ENCODE peak calls at places on chromosomes 2 and 18, in five cellular contexts. C is mesenchymal stem cell, R is IMR-90, B is neuronal stem cell, D is mesendoderm. G is an unnamed sample.

GRCh38 chr2:84846732-84847131 is 34.2 kb downstream of the TRABD2A start:
- DNase-seq in R (peak), D (no peak), C (peak), B (no peak), G (no peak)

GRCh38 chr2:109674894-109675534 is 60.9 kb downstream of the SOWAHC start:
- DNase-seq in D (no peak), C (no peak), R (no peak), B (no peak), G (no peak)

GRCh38 chr2:95062716-95063400 is 37.4 kb downstream of the MAL start:
- DNase-seq in D (peak), C (no peak), R (no peak), B (no peak), G (no peak)

GRCh38 chr2:66869076-66869475 is 434.2 kb downstream of the MEIS1 start:
- DNase-seq in C (peak), D (no peak), R (peak), B (no peak), G (no peak)

GRCh38 chr2:100895402-100895801 is 75.5 kb downstream of the NPAS2 start:
- DNase-seq in D (no peak), B (no peak), C (no peak), R (no peak), G (no peak)

GRCh38 chr2:71747573-71747972 is 294.2 kb downstream of the DYSF start:
- DNase-seq in R (no peak), B (no peak), C (no peak), D (peak), G (no peak)

GRCh38 chr2:182372661-182373060 is 54.2 kb downstream of the PDE1A start:
- DNase-seq in C (peak), B (no peak), R (peak), D (peak), G (no peak)

GRCh38 chr2:218228366-218229092 is 11.5 kb downstream of the ARPC2 start:
- DNase-seq in C (peak), D (no peak), R (peak), B (no peak), G (no peak)

GRCh38 chr2:157326683-157327082 is 1.1 kb upstream of the ERMN start:
- DNase-seq in C (no peak), B (no peak), R (no peak), D (no peak), G (no peak)

GRCh38 chr18:60506682-60507081 is 134.1 kb upstream of the MC4R start:
- DNase-seq in C (no peak), B (no peak), R (no peak), D (no peak), G (no peak)

GRCh38 chr2:15640291-15640711 is 48.6 kb downstream of the DDX1 start:
- DNase-seq in C (peak), R (peak), B (no peak), D (peak), G (no peak)

GRCh38 chr2:26325851-26326250 is 20.1 kb upstream of the SELENOI start:
- DNase-seq in R (peak), B (no peak), C (peak), D (no peak), G (no peak)

GRCh38 chr18:67463829-67464228 is 52.7 kb downstream of the DSEL start:
- DNase-seq in D (peak), R (no peak), C (no peak), B (no peak), G (no peak)

GRCh38 chr2:29110916-29111315 is 4.3 kb upstream of the CLIP4 start:
- DNase-seq in C (no peak), B (no peak), R (peak), D (no peak), G (no peak)

GRCh38 chr2:28621172-28622100 is 125.6 kb downstream of the PLB1 start:
- DNase-seq in B (peak), C (peak), R (peak), D (peak), G (no peak)

GRCh38 chr18:68992719-68993482 is 195.0 kb downstream of the CCDC102B start:
- DNase-seq in C (no peak), B (no peak), R (no peak), D (peak), G (no peak)

GRCh38 chr2:30561349-30561748 is 114.3 kb downstream of the LCLAT1 start:
- DNase-seq in C (no peak), R (no peak), B (no peak), D (no peak), G (no peak)

GRCh38 chr2:218881744-218882462 is 1.3 kb downstream of the WNT10A start:
- DNase-seq in D (no peak), C (no peak), B (no peak), R (no peak), G (no peak)

GRCh38 chr2:39013871-39014270 is 107.0 kb downstream of the SOS1 start:
- DNase-seq in C (no peak), B (no peak), R (no peak), D (no peak), G (no peak)

GRCh38 chr2:233034-233433 is 30.8 kb downstream of the SH3YL1 start:
- DNase-seq in C (no peak), D (peak), R (no peak), B (no peak), G (peak)

GRCh38 chr2:225379861-225380260 is 19.6 kb upstream of the NYAP2 start:
- DNase-seq in C (no peak), R (no peak), D (no peak), B (no peak), G (no peak)

GRCh38 chr18:46423226-46423805 is 233.7 kb downstream of the LOXHD1 start:
- DNase-seq in C (no peak), R (no peak), B (no peak), D (no peak), G (no peak)

GRCh38 chr2:69704446-69704845 is 37.5 kb upstream of the ANXA4 start:
- DNase-seq in B (no peak), R (no peak), D (no peak), C (no peak), G (no peak)

GRCh38 chr2:122886479-122887130 is 1131.2 kb downstream of the TSN start:
- DNase-seq in C (no peak), R (no peak), B (no peak), D (peak), G (no peak)

GRCh38 chr2:9074930-9075329 is 71.4 kb upstream of the MBOAT2 start:
- DNase-seq in C (no peak), B (no peak), R (no peak), D (peak), G (peak)

GRCh38 chr2:5474716-5475115 is 217.5 kb upstream of the SOX11 start:
- DNase-seq in C (no peak), R (no peak), D (no peak), B (no peak), G (no peak)

GRCh38 chr2:72765997-72766609 is 59.7 kb downstream of the EXOC6B start:
- DNase-seq in B (no peak), R (no peak), C (no peak), D (no peak), G (no peak)

GRCh38 chr2:38978504-38978903 is 88.8 kb downstream of the ARHGEF33 start:
- DNase-seq in C (no peak), B (no peak), D (peak), R (no peak), G (no peak)

GRCh38 chr18:79927597-79928562 is 23.6 kb downstream of the SLC66A2 start:
- DNase-seq in R (no peak), D (no peak), B (no peak), C (no peak), G (peak)

GRCh38 chr2:224658776-224659175 is 57.4 kb downstream of the CCDC195 start:
- DNase-seq in B (no peak), D (no peak), C (no peak), R (no peak), G (no peak)

GRCh38 chr18:23688528-23688927 is 725 bp upstream of the LAMA3 start:
- DNase-seq in B (no peak), D (no peak), R (no peak), C (no peak), G (no peak)

GRCh38 chr2:139045524-139045923 is 265.3 kb upstream of the NXPH2 start:
- DNase-seq in B (no peak), C (no peak), R (no peak), D (peak), G (no peak)

GRCh38 chr2:9213477-9214051 is 7.0 kb downstream of the ASAP2 start:
- DNase-seq in C (no peak), D (no peak), R (no peak), B (no peak), G (no peak)

GRCh38 chr18:48545690-48546365 is 7.0 kb downstream of the CTIF start:
- DNase-seq in D (peak), R (peak), B (peak), C (peak), G (peak)

GRCh38 chr18:58239879-58240278 is 195.9 kb downstream of the NEDD4L start:
- DNase-seq in R (peak), B (no peak), C (no peak), D (no peak), G (no peak)

GRCh38 chr2:160397530-160397865 is 96.1 kb downstream of the RBMS1 start:
- DNase-seq in R (peak), C (no peak), B (peak), D (peak), G (no peak)

GRCh38 chr18:35389095-35389618 is 12.0 kb upstream of the ZNF396 start:
- DNase-seq in R (peak), B (no peak), D (no peak), C (peak), G (no peak)
- H3K4me3 ChIP-seq in R (peak), B (no peak), D (no peak), C (peak), G (no peak)

DNA sequence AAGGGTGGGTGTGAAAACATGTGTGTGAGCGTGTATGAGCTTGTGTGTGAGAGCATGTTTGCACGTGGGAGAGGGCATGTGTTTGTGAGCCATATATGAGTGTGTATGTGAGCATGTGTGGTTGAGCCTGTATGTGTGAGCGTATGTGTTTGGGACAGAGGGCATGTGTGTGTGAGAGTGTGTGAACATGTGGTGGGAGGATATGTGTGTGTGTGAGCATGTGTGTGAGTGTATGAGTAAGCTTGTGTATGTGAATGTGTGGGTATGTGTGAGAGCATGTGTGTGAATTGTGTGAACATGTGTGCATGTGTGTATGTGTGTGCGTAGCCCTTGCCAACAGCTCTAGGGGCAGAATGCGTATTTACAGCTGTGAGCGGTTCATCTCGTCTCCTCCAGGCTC is 163.0 kb downstream of the TMEM200C start:
- DNase-seq in R (no peak), C (no peak), D (no peak), B (no peak), G (no peak)
- H3K23ac ChIP-seq in R (no peak), C (no peak), D (no peak), B (peak), G (peak)

DNA sequence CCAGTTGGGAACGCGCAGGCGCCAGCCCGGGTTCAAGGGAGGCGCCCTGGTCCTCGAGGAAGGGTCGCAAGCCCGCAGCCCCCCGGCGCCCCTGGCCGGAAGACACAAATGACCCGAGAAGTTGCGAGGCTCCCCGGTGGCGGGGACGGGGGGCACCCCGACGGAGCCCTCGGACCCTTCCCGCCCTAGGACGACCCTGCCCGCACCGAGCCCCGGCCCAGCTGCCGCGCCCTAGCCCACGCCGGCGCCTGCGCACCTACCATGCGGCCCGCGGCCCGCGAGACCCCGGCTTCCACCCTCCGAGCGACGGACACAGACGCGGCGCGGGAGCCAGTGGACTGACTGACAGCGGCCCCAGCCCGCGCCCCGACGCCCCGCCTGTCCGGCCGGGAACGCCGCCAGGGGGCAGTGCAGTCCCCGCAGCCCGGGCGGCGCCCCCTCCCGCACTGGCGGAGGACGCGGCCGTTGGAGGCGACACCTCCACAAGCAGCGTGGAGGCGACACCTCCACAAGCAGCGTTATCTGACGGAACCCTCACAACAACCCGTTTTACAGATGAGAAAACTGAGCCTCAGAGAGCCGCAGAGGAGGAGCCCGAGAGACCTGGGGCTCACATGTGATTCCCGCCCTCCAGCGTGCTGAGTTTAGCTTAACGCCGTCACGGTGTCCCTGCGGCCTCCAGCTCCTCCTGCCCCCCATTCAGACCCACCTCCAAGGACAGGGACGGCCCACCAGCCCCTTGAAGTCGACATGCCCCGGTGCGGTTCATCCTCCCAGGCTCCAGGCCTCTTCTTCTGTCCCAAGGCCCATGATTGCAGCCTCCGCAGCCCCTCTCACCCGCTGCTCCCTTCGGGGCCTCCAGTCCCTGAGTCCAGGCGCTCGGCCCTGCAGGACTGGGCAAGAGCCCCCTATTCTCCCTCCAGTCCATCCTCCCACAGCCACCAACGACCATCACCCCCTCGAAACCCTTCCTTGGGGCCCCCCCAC is at the start of gene NMUR1:
- DNase-seq in B (peak), C (peak), D (peak), R (no peak), G (peak)
- H3K4me3 ChIP-seq in B (no peak), C (no peak), D (no peak), R (no peak), G (peak)

GRCh38 chr18:36505701-36506100 is 208.2 kb downstream of the FHOD3 start:
- DNase-seq in R (no peak), B (no peak), C (no peak), D (no peak), G (no peak)

GRCh38 chr18:36504928-36505327 is 207.4 kb downstream of the FHOD3 start:
- DNase-seq in R (peak), B (no peak), D (no peak), C (no peak), G (no peak)

GRCh38 chr18:36499938-36500337 is 202.4 kb downstream of the FHOD3 start:
- DNase-seq in R (no peak), C (no peak), D (peak), B (no peak), G (no peak)

GRCh38 chr18:36501100-36501499 is 203.6 kb downstream of the FHOD3 start:
- DNase-seq in D (no peak), R (no peak), B (no peak), C (no peak), G (no peak)

GRCh38 chr18:36503477-36503876 is 206.0 kb downstream of the FHOD3 start:
- DNase-seq in R (no peak), D (peak), B (no peak), C (no peak), G (no peak)
- H3K23ac ChIP-seq in R (no peak), D (no peak), B (no peak), C (no peak), G (no peak)

DNA sequence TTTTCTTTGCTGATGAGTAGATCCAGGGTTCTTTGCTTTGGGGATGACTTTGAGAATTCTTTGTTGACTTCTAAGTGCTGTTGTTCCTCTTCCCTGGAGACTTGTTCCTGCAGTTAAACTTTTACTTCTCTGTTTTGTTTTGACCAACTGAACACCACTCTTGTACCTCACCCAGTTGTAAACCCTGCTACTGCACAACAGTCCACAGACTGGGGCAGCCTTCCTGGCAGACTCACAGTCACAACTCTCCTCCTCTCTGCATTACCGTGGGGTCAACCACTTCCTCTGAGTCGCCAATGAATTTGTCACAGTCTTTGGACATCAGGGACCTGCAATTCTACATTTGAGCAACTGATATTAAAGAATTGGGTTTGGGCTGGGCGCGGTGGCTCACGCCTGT is 3.8 kb upstream of the SLC8A1 start:
- DNase-seq in C (no peak), R (peak), D (no peak), B (no peak), G (no peak)
- H3K4me3 ChIP-seq in C (no peak), R (no peak), D (no peak), B (no peak), G (no peak)

GRCh38 chr2:149061119-149061518 is 22.6 kb downstream of the LYPD6B start:
- DNase-seq in C (no peak), B (no peak), R (no peak), D (no peak), G (no peak)

GRCh38 chr2:149058936-149059335 is 20.4 kb downstream of the LYPD6B start:
- DNase-seq in B (no peak), C (no peak), D (no peak), R (no peak), G (no peak)

GRCh38 chr2:149055751-149056150 is 17.3 kb downstream of the LYPD6B start:
- DNase-seq in R (no peak), D (no peak), C (no peak), B (no peak), G (no peak)

GRCh38 chr2:149059822-149060221 is 21.3 kb downstream of the LYPD6B start:
- DNase-seq in D (no peak), B (no peak), R (no peak), C (no peak), G (no peak)

GRCh38 chr2:149056541-149056940 is 18.0 kb downstream of the LYPD6B start:
- DNase-seq in R (no peak), B (no peak), D (no peak), C (no peak), G (no peak)
- H3K23ac ChIP-seq in R (no peak), B (no peak), D (no peak), C (no peak), G (no peak)

DNA sequence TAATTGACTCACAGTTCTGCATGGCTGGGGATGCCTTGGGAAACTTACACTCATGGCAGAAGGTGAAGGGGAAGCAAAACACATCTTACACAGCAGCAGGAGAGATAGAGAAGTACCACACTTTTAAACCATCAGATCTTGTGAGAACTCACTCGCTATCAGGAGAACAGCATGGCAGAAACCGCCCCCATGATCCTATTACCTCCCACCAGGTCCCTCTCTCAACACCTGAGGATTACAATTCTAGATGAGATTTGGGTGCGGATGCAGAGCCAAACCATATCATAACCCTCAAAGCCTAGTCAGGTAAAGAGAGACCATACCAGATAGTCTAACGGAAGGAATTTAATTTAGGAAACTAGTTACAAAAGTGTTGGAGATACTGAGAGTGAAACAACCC is 182.6 kb upstream of the ACVR2A start:
- DNase-seq in R (no peak), B (no peak), C (no peak), D (peak), G (no peak)
- H3K4me3 ChIP-seq in R (no peak), B (no peak), C (no peak), D (no peak), G (no peak)

G was measured in H1.